ENCODE peak calls at places on chromosomes 12 and 14, in ten cellular contexts. One of them, this sample, is unnamed.

GRCh38 chr12:120247621-120248030 is 17.9 kb downstream of the PXN start:
- DNase-seq in endodermal cell: no peak
- DNase-seq in ascending aorta: no peak
- DNase-seq in left ventricle myocardium inferior: no peak
- DNase-seq in CD4-positive, alpha-beta memory T cell: no peak
- DNase-seq in Panc1: no peak
- DNase-seq in A549: no peak
- DNase-seq in GM23338: no peak
- DNase-seq in ovary: no peak
- DNase-seq in CD8-positive, alpha-beta T cell: no peak
- DNase-seq in this sample: no peak

GRCh38 chr12:45988259-45988658 is 2.1 kb downstream of the SCAF11 start:
- DNase-seq in endodermal cell: no peak
- DNase-seq in ascending aorta: no peak
- DNase-seq in left ventricle myocardium inferior: no peak
- DNase-seq in CD4-positive, alpha-beta memory T cell: no peak
- DNase-seq in Panc1: no peak
- DNase-seq in A549: no peak
- DNase-seq in GM23338: no peak
- DNase-seq in ovary: no peak
- DNase-seq in CD8-positive, alpha-beta T cell: no peak
- DNase-seq in this sample: no peak

GRCh38 chr12:19740472-19741131 is 301.3 kb downstream of the AEBP2 start:
- DNase-seq in endodermal cell: no peak
- DNase-seq in ascending aorta: no peak
- DNase-seq in left ventricle myocardium inferior: no peak
- DNase-seq in CD4-positive, alpha-beta memory T cell: no peak
- DNase-seq in Panc1: no peak
- DNase-seq in A549: no peak
- DNase-seq in GM23338: no peak
- DNase-seq in ovary: no peak
- DNase-seq in CD8-positive, alpha-beta T cell: no peak
- DNase-seq in this sample: no peak

GRCh38 chr12:46617167-46617566 is 208.6 kb downstream of the SLC38A4 start:
- DNase-seq in endodermal cell: no peak
- DNase-seq in ascending aorta: peak
- DNase-seq in left ventricle myocardium inferior: no peak
- DNase-seq in CD4-positive, alpha-beta memory T cell: no peak
- DNase-seq in Panc1: no peak
- DNase-seq in A549: no peak
- DNase-seq in GM23338: no peak
- DNase-seq in ovary: no peak
- DNase-seq in CD8-positive, alpha-beta T cell: no peak
- DNase-seq in this sample: no peak

GRCh38 chr12:18320036-18320617 is 58.8 kb downstream of the PIK3C2G start:
- DNase-seq in endodermal cell: peak
- DNase-seq in ascending aorta: no peak
- DNase-seq in left ventricle myocardium inferior: no peak
- DNase-seq in CD4-positive, alpha-beta memory T cell: no peak
- DNase-seq in Panc1: peak
- DNase-seq in A549: peak
- DNase-seq in GM23338: peak
- DNase-seq in ovary: no peak
- DNase-seq in CD8-positive, alpha-beta T cell: no peak
- DNase-seq in this sample: peak

GRCh38 chr12:2161478-2161877 is 108.7 kb downstream of the CACNA1C start:
- DNase-seq in endodermal cell: no peak
- DNase-seq in ascending aorta: no peak
- DNase-seq in left ventricle myocardium inferior: peak
- DNase-seq in CD4-positive, alpha-beta memory T cell: no peak
- DNase-seq in Panc1: no peak
- DNase-seq in A549: no peak
- DNase-seq in GM23338: no peak
- DNase-seq in ovary: no peak
- DNase-seq in CD8-positive, alpha-beta T cell: no peak
- DNase-seq in this sample: no peak

GRCh38 chr14:31990959-31991541 is 86.1 kb upstream of the ARHGAP5 start:
- DNase-seq in endodermal cell: no peak
- DNase-seq in ascending aorta: no peak
- DNase-seq in left ventricle myocardium inferior: no peak
- DNase-seq in CD4-positive, alpha-beta memory T cell: no peak
- DNase-seq in Panc1: no peak
- DNase-seq in A549: no peak
- DNase-seq in GM23338: no peak
- DNase-seq in ovary: no peak
- DNase-seq in CD8-positive, alpha-beta T cell: no peak
- DNase-seq in this sample: no peak

GRCh38 chr12:22228022-22228875 is 106.3 kb downstream of the ST8SIA1 start:
- DNase-seq in endodermal cell: no peak
- DNase-seq in ascending aorta: no peak
- DNase-seq in left ventricle myocardium inferior: no peak
- DNase-seq in CD4-positive, alpha-beta memory T cell: no peak
- DNase-seq in Panc1: no peak
- DNase-seq in A549: no peak
- DNase-seq in GM23338: no peak
- DNase-seq in ovary: no peak
- DNase-seq in CD8-positive, alpha-beta T cell: no peak
- DNase-seq in this sample: no peak

GRCh38 chr12:15011162-15011561 is 38.3 kb downstream of the PDE6H start:
- DNase-seq in endodermal cell: peak
- DNase-seq in ascending aorta: no peak
- DNase-seq in left ventricle myocardium inferior: no peak
- DNase-seq in CD4-positive, alpha-beta memory T cell: no peak
- DNase-seq in Panc1: no peak
- DNase-seq in A549: no peak
- DNase-seq in GM23338: peak
- DNase-seq in ovary: no peak
- DNase-seq in CD8-positive, alpha-beta T cell: no peak
- DNase-seq in this sample: no peak

GRCh38 chr14:30621354-30621953 is 665 bp upstream of the SCFD1 start:
- DNase-seq in endodermal cell: peak
- DNase-seq in ascending aorta: no peak
- DNase-seq in left ventricle myocardium inferior: no peak
- DNase-seq in CD4-positive, alpha-beta memory T cell: peak
- DNase-seq in Panc1: no peak
- DNase-seq in A549: no peak
- DNase-seq in GM23338: peak
- DNase-seq in ovary: peak
- DNase-seq in CD8-positive, alpha-beta T cell: no peak
- DNase-seq in this sample: no peak

GRCh38 chr14:103121161-103121845 is 2.0 kb upstream of the TNFAIP2 start:
- DNase-seq in endodermal cell: peak
- DNase-seq in ascending aorta: no peak
- DNase-seq in left ventricle myocardium inferior: peak
- DNase-seq in CD4-positive, alpha-beta memory T cell: no peak
- DNase-seq in Panc1: no peak
- DNase-seq in A549: no peak
- DNase-seq in GM23338: no peak
- DNase-seq in ovary: peak
- DNase-seq in CD8-positive, alpha-beta T cell: no peak
- DNase-seq in this sample: no peak

GRCh38 chr12:52050116-52050770 is 999 bp upstream of the NR4A1 start:
- DNase-seq in endodermal cell: peak
- DNase-seq in ascending aorta: no peak
- DNase-seq in left ventricle myocardium inferior: no peak
- DNase-seq in CD4-positive, alpha-beta memory T cell: peak
- DNase-seq in Panc1: no peak
- DNase-seq in A549: no peak
- DNase-seq in GM23338: peak
- DNase-seq in ovary: peak
- DNase-seq in CD8-positive, alpha-beta T cell: no peak
- DNase-seq in this sample: no peak

DNA sequence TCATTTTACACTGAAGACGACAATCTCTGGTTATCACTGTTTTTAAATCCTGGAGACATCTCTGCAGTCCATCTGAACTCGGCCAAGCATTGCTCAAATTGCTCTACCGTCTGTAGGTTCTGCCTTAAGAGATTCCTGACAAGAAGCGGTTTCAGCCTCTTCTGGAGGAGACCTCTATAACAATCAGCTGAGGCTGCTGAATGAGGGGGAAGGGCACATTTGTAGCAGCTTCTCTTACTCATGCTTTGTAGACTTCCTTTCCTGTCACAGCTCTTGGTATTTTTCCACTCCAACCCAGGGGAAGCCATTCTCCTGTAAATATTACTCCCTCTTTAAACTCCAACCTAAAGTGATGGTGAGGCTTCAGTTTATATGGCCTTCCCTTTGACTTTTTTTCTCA is 3.0 kb downstream of the ARG2 start:
- DNase-seq in endodermal cell: peak
- DNase-seq in ascending aorta: no peak
- DNase-seq in left ventricle myocardium inferior: no peak
- DNase-seq in CD4-positive, alpha-beta memory T cell: no peak
- DNase-seq in Panc1: no peak
- DNase-seq in A549: no peak
- DNase-seq in GM23338: peak
- DNase-seq in ovary: no peak
- DNase-seq in CD8-positive, alpha-beta T cell: no peak
- DNase-seq in this sample: no peak
- H3K27ac ChIP-seq in endodermal cell: no peak
- H3K27ac ChIP-seq in ascending aorta: peak
- H3K27ac ChIP-seq in left ventricle myocardium inferior: no peak
- H3K27ac ChIP-seq in CD4-positive, alpha-beta memory T cell: no peak
- H3K27ac ChIP-seq in Panc1: peak
- H3K27ac ChIP-seq in A549: no peak
- H3K27ac ChIP-seq in GM23338: no peak
- H3K27ac ChIP-seq in ovary: no peak
- H3K27ac ChIP-seq in CD8-positive, alpha-beta T cell: no peak
- H3K27ac ChIP-seq in this sample: no peak

DNA sequence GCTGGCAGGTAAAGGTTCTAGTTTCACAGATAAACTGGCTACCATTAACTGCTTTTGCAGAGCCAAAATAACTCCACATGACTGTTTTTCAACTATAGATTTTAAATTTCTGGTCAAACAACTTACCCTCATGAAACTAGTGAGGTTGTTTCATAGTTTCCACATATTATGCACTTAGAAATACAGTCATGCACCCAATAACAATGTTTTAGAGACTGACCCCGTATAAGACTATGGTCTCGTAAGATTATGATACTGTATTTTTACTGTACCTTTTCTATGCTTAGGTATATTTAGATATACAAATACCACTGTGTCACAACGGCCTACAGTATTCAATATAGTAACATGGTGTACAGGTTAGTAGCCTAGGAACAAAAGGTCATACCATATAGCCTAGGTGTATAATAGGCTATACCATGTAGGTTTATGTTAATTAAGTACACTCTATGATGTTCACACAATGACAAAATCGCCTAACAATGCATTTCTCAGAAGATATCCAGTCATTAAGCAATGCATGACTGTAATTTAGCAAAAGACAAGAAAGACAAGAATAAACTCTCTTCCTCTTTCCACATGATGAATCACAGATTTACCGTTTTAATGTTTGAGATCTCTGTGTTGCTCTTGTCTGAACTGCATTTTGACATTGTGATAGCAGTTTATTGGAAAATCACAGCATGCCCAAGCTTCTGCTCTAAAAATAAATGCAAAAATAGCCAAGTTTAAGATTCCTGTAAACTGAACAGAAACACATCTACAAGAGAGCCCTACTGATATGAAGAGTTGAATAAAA is 17.1 kb downstream of the DICER1 start:
- DNase-seq in endodermal cell: no peak
- DNase-seq in ascending aorta: no peak
- DNase-seq in left ventricle myocardium inferior: no peak
- DNase-seq in CD4-positive, alpha-beta memory T cell: no peak
- DNase-seq in Panc1: no peak
- DNase-seq in A549: no peak
- DNase-seq in GM23338: no peak
- DNase-seq in ovary: no peak
- DNase-seq in CD8-positive, alpha-beta T cell: no peak
- DNase-seq in this sample: no peak
- H3K27ac ChIP-seq in endodermal cell: no peak
- H3K27ac ChIP-seq in ascending aorta: no peak
- H3K27ac ChIP-seq in left ventricle myocardium inferior: peak
- H3K27ac ChIP-seq in CD4-positive, alpha-beta memory T cell: no peak
- H3K27ac ChIP-seq in Panc1: no peak
- H3K27ac ChIP-seq in A549: no peak
- H3K27ac ChIP-seq in GM23338: no peak
- H3K27ac ChIP-seq in ovary: no peak
- H3K27ac ChIP-seq in CD8-positive, alpha-beta T cell: no peak
- H3K27ac ChIP-seq in this sample: no peak

DNA sequence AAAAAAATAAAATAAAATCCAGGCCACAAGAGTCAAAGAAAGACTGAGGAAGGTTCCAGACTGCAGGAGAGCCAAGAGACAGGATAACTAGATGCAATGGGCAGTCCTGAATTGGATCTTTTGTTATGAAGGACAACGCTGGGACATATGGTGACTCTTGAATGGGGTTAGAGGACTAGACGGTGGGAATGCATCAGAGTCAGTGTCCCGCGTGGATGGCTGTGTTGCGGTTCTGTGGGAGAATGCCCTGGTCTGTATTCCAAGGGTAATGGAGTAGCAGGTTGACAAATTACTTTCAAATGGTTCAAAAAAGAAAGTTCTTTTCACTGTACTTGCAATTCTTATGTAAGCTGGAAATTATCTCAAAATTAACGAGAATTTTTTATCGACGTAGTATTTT is 20.1 kb downstream of the SSH1 start:
- DNase-seq in endodermal cell: no peak
- DNase-seq in ascending aorta: no peak
- DNase-seq in left ventricle myocardium inferior: no peak
- DNase-seq in CD4-positive, alpha-beta memory T cell: no peak
- DNase-seq in Panc1: no peak
- DNase-seq in A549: no peak
- DNase-seq in GM23338: no peak
- DNase-seq in ovary: no peak
- DNase-seq in CD8-positive, alpha-beta T cell: no peak
- DNase-seq in this sample: no peak
- H3K27ac ChIP-seq in endodermal cell: no peak
- H3K27ac ChIP-seq in ascending aorta: peak
- H3K27ac ChIP-seq in left ventricle myocardium inferior: peak
- H3K27ac ChIP-seq in CD4-positive, alpha-beta memory T cell: no peak
- H3K27ac ChIP-seq in Panc1: peak
- H3K27ac ChIP-seq in A549: peak
- H3K27ac ChIP-seq in GM23338: no peak
- H3K27ac ChIP-seq in ovary: no peak
- H3K27ac ChIP-seq in CD8-positive, alpha-beta T cell: no peak
- H3K27ac ChIP-seq in this sample: no peak

DNA sequence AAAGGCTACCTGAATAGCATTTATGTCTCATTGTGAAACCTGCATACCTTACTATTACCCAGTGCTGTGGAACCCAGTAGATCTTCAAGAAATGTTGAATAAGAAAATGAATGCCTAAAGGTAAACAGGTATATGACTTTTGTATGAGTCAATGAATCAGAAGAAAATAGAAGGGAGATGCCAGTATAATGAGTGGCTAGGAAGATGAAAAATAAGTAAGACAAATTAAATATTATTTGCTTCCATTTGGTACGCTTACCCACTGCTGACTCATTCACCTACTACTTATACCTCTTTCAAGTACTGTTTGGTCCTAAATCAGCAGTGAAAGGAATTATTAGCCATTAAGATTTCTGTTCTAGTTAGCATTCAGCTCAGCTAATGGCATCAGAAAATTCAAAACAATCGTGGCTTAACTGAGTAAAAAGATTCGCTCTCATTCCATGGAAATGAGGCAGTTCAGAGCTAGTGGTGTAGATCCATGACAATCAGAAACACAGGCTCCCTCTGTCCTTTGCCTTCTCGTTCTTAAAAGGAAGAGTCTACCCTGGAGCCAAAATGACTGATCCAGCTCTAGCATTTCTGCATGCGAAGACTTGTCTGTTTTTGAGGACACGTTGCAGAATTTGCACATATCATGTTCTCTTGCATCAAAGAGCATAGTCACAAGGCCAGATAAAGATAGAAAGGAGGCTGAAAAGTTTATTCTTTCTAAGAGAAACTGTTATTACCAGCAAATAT is 705.8 kb upstream of the USP15 start:
- DNase-seq in endodermal cell: no peak
- DNase-seq in ascending aorta: no peak
- DNase-seq in left ventricle myocardium inferior: no peak
- DNase-seq in CD4-positive, alpha-beta memory T cell: no peak
- DNase-seq in Panc1: no peak
- DNase-seq in A549: no peak
- DNase-seq in GM23338: no peak
- DNase-seq in ovary: no peak
- DNase-seq in CD8-positive, alpha-beta T cell: no peak
- DNase-seq in this sample: no peak
- H3K27ac ChIP-seq in endodermal cell: no peak
- H3K27ac ChIP-seq in ascending aorta: no peak
- H3K27ac ChIP-seq in left ventricle myocardium inferior: no peak
- H3K27ac ChIP-seq in CD4-positive, alpha-beta memory T cell: no peak
- H3K27ac ChIP-seq in Panc1: no peak
- H3K27ac ChIP-seq in A549: no peak
- H3K27ac ChIP-seq in GM23338: no peak
- H3K27ac ChIP-seq in ovary: no peak
- H3K27ac ChIP-seq in CD8-positive, alpha-beta T cell: no peak
- H3K27ac ChIP-seq in this sample: no peak

This sample was measured in WERI-Rb-1.